ENCODE peak calls at places on chromosomes 13 and 19, in six cellular contexts. N is naive thymus-derived CD4-positive, alpha-beta T cell; U is cardiac muscle cell; W is breast epithelium; Y is tibial artery; G is uterus. P is an unnamed sample. For H3K9me3, the result is how much of the 10 kb centered on the place peaks cover.

GRCh38 chr13:51091839-51092238 is 19.2 kb downstream of the C13orf42 start:
- DNase-seq in W (no peak), N (no peak), G (no peak), U (no peak), Y (no peak), P (no peak)

GRCh38 chr19:3840804-3841203 is 28.0 kb downstream of the ZFR2 start:
- DNase-seq in Y (no peak), W (no peak), U (no peak), G (no peak), N (no peak), P (no peak)

GRCh38 chr13:89490661-89491060 is 1819.5 kb downstream of the SLITRK5 start:
- DNase-seq in N (no peak), G (no peak), W (no peak), U (no peak), Y (no peak), P (no peak)

GRCh38 chr13:33106656-33107402 is 90.6 kb downstream of the KL start:
- DNase-seq in W (no peak), G (no peak), U (no peak), N (no peak), Y (no peak), P (no peak)

GRCh38 chr13:112670118-112670517 is 19.7 kb upstream of the ATP11A start:
- DNase-seq in N (no peak), Y (peak), G (no peak), U (no peak), W (no peak), P (no peak)

GRCh38 chr13:101283782-101284181 is 132.5 kb downstream of the NALCN start:
- DNase-seq in Y (no peak), U (no peak), N (no peak), G (no peak), W (no peak), P (no peak)

GRCh38 chr13:30364876-30365275 is 57.4 kb upstream of the UBE2L5 start:
- DNase-seq in U (no peak), Y (no peak), G (no peak), W (no peak), N (no peak), P (no peak)

GRCh38 chr19:58262922-58263296 is 15.8 kb upstream of the ZNF8 start:
- DNase-seq in N (no peak), U (no peak), Y (no peak), G (no peak), W (no peak), P (no peak)

GRCh38 chr13:40433577-40433976 is 232.9 kb downstream of the FOXO1 start:
- DNase-seq in N (peak), W (no peak), U (no peak), G (no peak), Y (no peak), P (no peak)

GRCh38 chr19:43564800-43565199 is 10.5 kb downstream of the XRCC1 start:
- DNase-seq in U (no peak), G (no peak), W (no peak), Y (no peak), N (no peak), P (no peak)

GRCh38 chr13:97226788-97227627 is 4.9 kb downstream of the MBNL2 start:
- DNase-seq in G (no peak), U (no peak), W (no peak), N (no peak), Y (no peak), P (no peak)

GRCh38 chr13:113052206-113052605 is 53.4 kb upstream of the F7 start:
- DNase-seq in N (no peak), Y (no peak), G (no peak), U (no peak), W (no peak), P (no peak)

GRCh38 chr13:95546919-95547318 is 5.6 kb upstream of the CLDN10 start:
- DNase-seq in G (no peak), U (no peak), N (no peak), W (no peak), Y (no peak), P (no peak)

GRCh38 chr13:81058211-81058915 is 717.4 kb upstream of the SPRY2 start:
- DNase-seq in W (no peak), Y (no peak), G (no peak), N (no peak), U (no peak), P (no peak)

GRCh38 chr19:41194157-41194552 is 1.1 kb downstream of the CYP2S1 start:
- DNase-seq in W (no peak), N (no peak), U (no peak), G (no peak), Y (no peak), P (no peak)

GRCh38 chr19:13633109-13633508 is 126.8 kb upstream of the CACNA1A start:
- DNase-seq in Y (no peak), N (no peak), W (no peak), G (no peak), U (peak), P (no peak)

GRCh38 chr19:47713046-47714021 is at the start of gene EHD2:
- DNase-seq in U (peak), W (peak), Y (peak), G (peak), N (no peak), P (peak)

GRCh38 chr19:7337380-7338194 is 11.2 kb upstream of the ARHGEF18 start:
- DNase-seq in W (no peak), G (no peak), U (no peak), N (no peak), Y (peak), P (no peak)

GRCh38 chr19:15911599-15912237 is 13.8 kb upstream of the CYP4F2 start:
- DNase-seq in G (no peak), N (no peak), U (no peak), Y (no peak), W (no peak), P (no peak)

GRCh38 chr19:55116232-55117062 is 990 bp downstream of the PPP1R12C start:
- DNase-seq in U (no peak), Y (peak), W (no peak), N (no peak), G (peak), P (peak)

GRCh38 chr13:27704681-27705080 is 83.0 kb downstream of the POLR1D start:
- DNase-seq in G (no peak), W (no peak), Y (no peak), U (no peak), N (no peak), P (no peak)

GRCh38 chr19:310141-310651 is 19.0 kb upstream of the PLPP2 start:
- DNase-seq in U (peak), G (no peak), N (no peak), W (no peak), Y (no peak), P (no peak)

GRCh38 chr13:94483970-94484369 is 4.5 kb upstream of the DCT start:
- DNase-seq in U (no peak), N (no peak), G (no peak), W (no peak), Y (no peak), P (no peak)

GRCh38 chr19:46976845-46977320 is 42.8 kb upstream of the NPAS1 start:
- DNase-seq in W (no peak), N (no peak), Y (peak), U (peak), G (peak), P (peak)

GRCh38 chr19:54388001-54388802 is 23.5 kb upstream of the LAIR1 start:
- DNase-seq in Y (peak), G (no peak), W (no peak), N (peak), U (no peak), P (no peak)

GRCh38 chr19:45506991-45507863 is at the start of gene VASP:
- DNase-seq in W (peak), Y (peak), N (peak), G (peak), U (peak), P (peak)

GRCh38 chr13:44576396-44577235 is 486 bp upstream of the TSC22D1 start:
- DNase-seq in W (no peak), U (peak), Y (no peak), G (peak), N (peak), P (no peak)

GRCh38 chr19:41328157-41328817 is 18.3 kb downstream of the CCDC97 start:
- DNase-seq in U (no peak), G (no peak), Y (peak), N (no peak), W (no peak), P (no peak)

GRCh38 chr13:113919761-113920160 is 54.1 kb downstream of the C13orf46 start:
- DNase-seq in Y (peak), W (no peak), G (no peak), N (no peak), U (no peak), P (no peak)

GRCh38 chr19:46714523-46715106 is 2.3 kb downstream of the PRKD2 start:
- DNase-seq in G (no peak), U (no peak), Y (no peak), N (peak), W (peak), P (no peak)

GRCh38 chr19:23365222-23365621 is 30.0 kb downstream of the ZNF91 start:
- DNase-seq in Y (no peak), N (no peak), U (no peak), G (no peak), W (no peak), P (no peak)

GRCh38 chr19:23366437-23366836 is 28.8 kb downstream of the ZNF91 start:
- DNase-seq in Y (no peak), W (no peak), U (no peak), N (no peak), G (no peak), P (no peak)
- H3K9me3 ChIP-seq in Y (half or more), W (half or more), U (under half), N (under half), G (half or more), P (half or more)

DNA sequence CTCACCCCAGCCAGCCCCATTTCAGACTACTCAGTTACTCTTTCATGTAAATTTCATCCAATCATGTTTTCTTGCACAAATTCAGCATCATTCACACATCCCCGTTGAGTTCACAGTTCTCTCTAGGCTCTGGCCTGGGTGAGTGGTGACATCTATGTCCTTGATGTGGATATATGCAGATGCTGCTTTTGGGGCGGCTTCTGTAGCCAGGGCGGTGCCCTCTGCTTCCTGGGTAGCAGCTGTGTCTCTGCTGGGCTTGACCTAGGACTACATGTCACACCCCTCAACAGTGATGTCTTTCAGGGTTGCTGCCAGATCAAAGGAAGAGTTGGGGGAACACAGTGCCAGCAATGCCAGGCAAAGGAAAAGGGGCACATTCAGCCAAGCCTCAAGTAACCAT is 68.5 kb upstream of the KCTD15 start:
- DNase-seq in N (no peak), G (no peak), Y (no peak), U (no peak), W (no peak), P (no peak)
- H3K27ac ChIP-seq in N (no peak), G (no peak), Y (no peak), U (no peak), W (no peak), P (no peak)

GRCh38 chr13:31594056-31594455 is 145.3 kb upstream of the RXFP2 start:
- DNase-seq in U (no peak), Y (no peak), W (no peak), N (no peak), G (no peak), P (no peak)

GRCh38 chr13:31587696-31588266 is 151.5 kb upstream of the RXFP2 start:
- DNase-seq in N (no peak), W (no peak), Y (no peak), U (no peak), G (no peak), P (no peak)

GRCh38 chr13:31591834-31592233 is 147.5 kb upstream of the RXFP2 start:
- DNase-seq in Y (no peak), G (no peak), W (no peak), N (no peak), U (peak), P (no peak)

GRCh38 chr13:31588923-31589322 is 150.4 kb upstream of the RXFP2 start:
- DNase-seq in G (no peak), Y (no peak), W (no peak), U (no peak), N (no peak), P (no peak)

GRCh38 chr13:31588331-31588730 is 151.0 kb upstream of the RXFP2 start:
- DNase-seq in N (no peak), G (no peak), W (no peak), Y (no peak), U (no peak), P (no peak)
- H3K4me3 ChIP-seq in N (no peak), G (no peak), W (no peak), Y (no peak), U (no peak), P (no peak)

DNA sequence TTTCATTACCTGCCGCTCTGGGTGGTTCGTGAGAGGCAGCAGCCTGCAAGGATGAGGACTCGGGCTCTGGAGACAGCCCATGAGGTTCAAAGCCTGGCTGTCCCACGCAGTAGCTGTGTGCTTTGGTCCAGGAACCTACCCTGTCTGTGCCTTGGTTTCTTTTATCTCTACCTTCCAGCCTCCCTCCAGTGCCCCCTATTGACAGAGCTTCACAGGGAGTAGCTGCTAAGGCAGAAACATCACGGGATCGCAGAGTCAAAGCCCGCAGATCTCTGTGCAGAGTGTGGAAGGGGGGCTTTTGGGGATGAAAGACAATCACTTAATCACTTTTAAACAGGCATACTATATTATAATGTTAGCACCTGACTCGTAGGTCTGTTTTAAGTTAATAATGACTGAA is 16.2 kb downstream of the ZNF71 start:
- DNase-seq in W (no peak), Y (no peak), N (no peak), G (no peak), U (no peak), P (no peak)
- H3K9me3 ChIP-seq in W (half or more), Y (half or more), N (under half), G (under half), U (under half), P (half or more)

GRCh38 chr19:50477751-50478515 is 1.3 kb upstream of the GARIN5A start:
- DNase-seq in G (no peak), N (no peak), W (no peak), U (no peak), Y (no peak), P (peak)

GRCh38 chr19:50475101-50475568 is 1.2 kb upstream of the EMC10 start:
- DNase-seq in G (no peak), U (no peak), Y (no peak), W (no peak), N (no peak), P (no peak)

GRCh38 chr19:50476224-50476942 is at the start of the genes EMC10 and GARIN5A:
- DNase-seq in W (peak), U (peak), N (peak), Y (peak), G (peak), P (peak)

GRCh38 chr19:50476943-50477264 is 256 bp upstream of the GARIN5A start:
- DNase-seq in N (no peak), W (no peak), U (no peak), G (no peak), Y (no peak), P (no peak)

DNA sequence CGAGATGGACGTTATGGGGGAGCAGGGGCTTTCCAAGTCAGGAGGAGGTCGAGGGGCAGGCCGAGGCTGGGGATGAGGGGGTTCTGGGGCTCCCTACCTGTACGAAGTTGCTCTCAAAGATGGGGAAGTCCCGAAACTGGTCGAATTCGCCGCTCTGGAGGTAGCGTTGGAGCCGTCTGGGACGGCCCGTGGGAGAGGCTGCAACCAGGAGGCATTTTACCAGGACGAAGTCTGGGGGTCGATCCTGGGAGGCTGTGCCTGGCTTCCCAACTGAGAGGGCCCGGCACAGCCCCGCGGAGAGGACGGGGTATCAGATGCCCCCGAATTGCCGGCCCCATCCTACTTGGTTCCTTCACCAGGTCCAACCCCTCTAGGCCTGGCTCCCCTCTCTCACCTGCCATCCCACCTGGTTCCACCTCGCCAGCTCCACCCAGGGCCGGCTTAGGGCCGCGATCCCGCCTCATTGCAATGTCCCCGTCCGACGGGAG is 527 bp upstream of the EMC10 start:
- DNase-seq in U (no peak), G (no peak), Y (no peak), N (no peak), W (no peak), P (no peak)
- H3K27ac ChIP-seq in U (no peak), G (no peak), Y (peak), N (peak), W (peak), P (peak)

DNA sequence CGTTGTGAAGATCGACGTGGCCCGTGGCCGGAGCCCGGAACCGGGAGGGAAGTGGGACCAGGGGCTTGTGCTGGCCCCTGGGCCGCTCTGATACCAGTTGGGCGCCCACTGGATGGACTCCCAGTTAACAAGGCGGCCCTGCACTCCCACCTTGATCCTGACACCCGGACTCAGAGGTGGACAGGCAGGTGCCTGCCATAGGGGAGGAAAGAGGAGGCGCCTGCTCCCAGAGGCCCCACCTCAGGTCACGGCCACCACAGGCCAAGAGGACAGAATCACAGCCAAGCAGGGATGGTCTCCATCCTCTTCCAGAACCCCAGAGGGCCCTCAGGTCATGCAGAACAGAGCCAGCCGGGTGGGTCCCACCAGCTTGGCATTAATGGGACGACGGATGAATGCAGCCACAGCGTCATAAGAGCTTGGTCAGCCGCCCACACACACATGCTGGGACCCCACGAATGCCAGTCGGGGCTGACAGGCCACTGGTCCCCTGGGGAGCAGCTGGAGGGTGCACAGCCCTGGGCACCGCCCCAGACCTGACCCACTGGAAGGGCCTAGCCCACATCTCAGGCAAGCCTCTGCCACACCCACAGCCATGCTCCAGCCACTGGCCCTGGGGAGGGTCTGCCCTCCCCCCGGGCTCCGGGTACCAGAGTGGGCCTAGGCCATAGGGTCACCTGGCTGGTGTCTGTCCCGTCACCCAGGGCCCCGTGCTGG is 9.6 kb upstream of the KLF16 start:
- DNase-seq in U (no peak), N (no peak), W (no peak), Y (no peak), G (peak), P (no peak)
- H3K4me3 ChIP-seq in U (no peak), N (no peak), W (peak), Y (no peak), G (peak), P (peak)

GRCh38 chr19:28024920-28025319 is 1188.0 kb downstream of the UQCRFS1 start:
- DNase-seq in N (no peak), W (no peak), G (no peak), U (no peak), Y (no peak), P (no peak)
- H3K9me3 ChIP-seq in N (under half), W (under half), G (under half), U (under half), Y (under half), P (under half)

GRCh38 chr19:5093953-5094718 is 125.2 kb downstream of the KDM4B start:
- DNase-seq in N (no peak), U (no peak), Y (no peak), W (no peak), G (no peak), P (no peak)
- H3K27ac ChIP-seq in N (no peak), U (peak), Y (no peak), W (no peak), G (no peak), P (no peak)

GRCh38 chr13:25879466-25879865 is 172.3 kb downstream of the SHISA2 start:
- DNase-seq in Y (no peak), U (no peak), W (no peak), N (no peak), G (no peak), P (no peak)

GRCh38 chr13:25881136-25881926 is 170.5 kb downstream of the SHISA2 start:
- DNase-seq in G (no peak), W (no peak), U (no peak), N (peak), Y (no peak), P (no peak)

GRCh38 chr13:25882732-25883357 is 169.0 kb downstream of the SHISA2 start:
- DNase-seq in W (no peak), U (no peak), G (no peak), N (peak), Y (no peak), P (no peak)

GRCh38 chr13:25885418-25885817 is 166.4 kb downstream of the SHISA2 start:
- DNase-seq in U (no peak), Y (no peak), W (no peak), G (no peak), N (no peak), P (no peak)

GRCh38 chr13:25881946-25882574 is 169.8 kb downstream of the SHISA2 start:
- DNase-seq in Y (no peak), U (no peak), N (no peak), G (no peak), W (no peak), P (no peak)
- H3K4me3 ChIP-seq in Y (no peak), U (no peak), N (no peak), G (no peak), W (peak), P (peak)

GRCh38 chr19:22600690-22601648 is 33.2 kb upstream of the ZNF492 start:
- DNase-seq in N (no peak), W (no peak), Y (no peak), G (no peak), U (no peak), P (no peak)
- H3K9me3 ChIP-seq in N (under half), W (under half), Y (under half), G (under half), U (under half), P (under half)